ENCODE peak calls at places on chromosome 9, in five cellular contexts. One of them, this sample, is unnamed.

GRCh38 chr9:97774657-97775056 is 77.5 kb upstream of the XPA start:
- DNase-seq in cardiac fibroblast: no peak
- DNase-seq in progenitor cell of endocrine pancreas: no peak
- DNase-seq in AG04449: no peak
- DNase-seq in mesothelial cell of epicardium: no peak
- DNase-seq in this sample: no peak

GRCh38 chr9:122815544-122815943 is 12.8 kb downstream of the PDCL start:
- DNase-seq in cardiac fibroblast: no peak
- DNase-seq in progenitor cell of endocrine pancreas: no peak
- DNase-seq in AG04449: no peak
- DNase-seq in mesothelial cell of epicardium: no peak
- DNase-seq in this sample: no peak

GRCh38 chr9:87421734-87422133 is 75.9 kb upstream of the DAPK1 start:
- DNase-seq in cardiac fibroblast: no peak
- DNase-seq in progenitor cell of endocrine pancreas: no peak
- DNase-seq in AG04449: no peak
- DNase-seq in mesothelial cell of epicardium: no peak
- DNase-seq in this sample: no peak

GRCh38 chr9:72680593-72681317 is 159.3 kb downstream of the TMC1 start:
- DNase-seq in cardiac fibroblast: no peak
- DNase-seq in progenitor cell of endocrine pancreas: no peak
- DNase-seq in AG04449: no peak
- DNase-seq in mesothelial cell of epicardium: no peak
- DNase-seq in this sample: no peak

GRCh38 chr9:20040991-20041606 is 252.3 kb upstream of the SLC24A2 start:
- DNase-seq in cardiac fibroblast: no peak
- DNase-seq in progenitor cell of endocrine pancreas: no peak
- DNase-seq in AG04449: no peak
- DNase-seq in mesothelial cell of epicardium: no peak
- DNase-seq in this sample: no peak

GRCh38 chr9:112380771-112381181 is 868 bp downstream of the HSDL2 start:
- DNase-seq in cardiac fibroblast: peak; percentile 47
- DNase-seq in progenitor cell of endocrine pancreas: no peak
- DNase-seq in AG04449: no peak
- DNase-seq in mesothelial cell of epicardium: no peak
- DNase-seq in this sample: no peak

GRCh38 chr9:123196124-123196523 is 72.3 kb downstream of the STRBP start:
- DNase-seq in cardiac fibroblast: no peak
- DNase-seq in progenitor cell of endocrine pancreas: no peak
- DNase-seq in AG04449: no peak
- DNase-seq in mesothelial cell of epicardium: no peak
- DNase-seq in this sample: no peak

GRCh38 chr9:14749738-14750137 is 27.2 kb upstream of the CER1 start:
- DNase-seq in cardiac fibroblast: no peak
- DNase-seq in progenitor cell of endocrine pancreas: no peak
- DNase-seq in AG04449: no peak
- DNase-seq in mesothelial cell of epicardium: no peak
- DNase-seq in this sample: no peak

GRCh38 chr9:87898151-87898550 is 15.5 kb downstream of the SPATA31E1 start:
- DNase-seq in cardiac fibroblast: peak; percentile 16
- DNase-seq in progenitor cell of endocrine pancreas: no peak
- DNase-seq in AG04449: no peak
- DNase-seq in mesothelial cell of epicardium: no peak
- DNase-seq in this sample: no peak

GRCh38 chr9:111095423-111095822 is 57.2 kb upstream of the LPAR1 start:
- DNase-seq in cardiac fibroblast: no peak
- DNase-seq in progenitor cell of endocrine pancreas: no peak
- DNase-seq in AG04449: no peak
- DNase-seq in mesothelial cell of epicardium: no peak
- DNase-seq in this sample: no peak

GRCh38 chr9:77648458-77649108 is 461 bp upstream of the GNA14 start:
- DNase-seq in cardiac fibroblast: peak; percentile 17
- DNase-seq in progenitor cell of endocrine pancreas: no peak
- DNase-seq in AG04449: no peak
- DNase-seq in mesothelial cell of epicardium: no peak
- DNase-seq in this sample: no peak

GRCh38 chr9:79707589-79707988 is 135.8 kb downstream of the TLE4 start:
- DNase-seq in cardiac fibroblast: no peak
- DNase-seq in progenitor cell of endocrine pancreas: no peak
- DNase-seq in AG04449: no peak
- DNase-seq in mesothelial cell of epicardium: no peak
- DNase-seq in this sample: no peak

GRCh38 chr9:15298362-15298761 is 8.7 kb downstream of the TTC39B start:
- DNase-seq in cardiac fibroblast: no peak
- DNase-seq in progenitor cell of endocrine pancreas: no peak
- DNase-seq in AG04449: no peak
- DNase-seq in mesothelial cell of epicardium: no peak
- DNase-seq in this sample: no peak

GRCh38 chr9:121369595-121370265 is at the start of gene STOM:
- DNase-seq in cardiac fibroblast: peak; percentile 87
- DNase-seq in progenitor cell of endocrine pancreas: no peak
- DNase-seq in AG04449: no peak
- DNase-seq in mesothelial cell of epicardium: no peak
- DNase-seq in this sample: peak; percentile 62

GRCh38 chr9:78865757-78866156 is 568.8 kb downstream of the PSAT1 start:
- DNase-seq in cardiac fibroblast: no peak
- DNase-seq in progenitor cell of endocrine pancreas: no peak
- DNase-seq in AG04449: no peak
- DNase-seq in mesothelial cell of epicardium: no peak
- DNase-seq in this sample: no peak

GRCh38 chr9:8143677-8144076 is 344.1 kb upstream of the DMAC1 start:
- DNase-seq in cardiac fibroblast: no peak
- DNase-seq in progenitor cell of endocrine pancreas: no peak
- DNase-seq in AG04449: no peak
- DNase-seq in mesothelial cell of epicardium: no peak
- DNase-seq in this sample: no peak

GRCh38 chr9:104860280-104860679 is 67.7 kb downstream of the ABCA1 start:
- DNase-seq in cardiac fibroblast: no peak
- DNase-seq in progenitor cell of endocrine pancreas: no peak
- DNase-seq in AG04449: no peak
- DNase-seq in mesothelial cell of epicardium: no peak
- DNase-seq in this sample: no peak

GRCh38 chr9:10614201-10614870 is 1.5 kb upstream of the PTPRD start:
- DNase-seq in cardiac fibroblast: no peak
- DNase-seq in progenitor cell of endocrine pancreas: no peak
- DNase-seq in AG04449: no peak
- DNase-seq in mesothelial cell of epicardium: no peak
- DNase-seq in this sample: no peak

GRCh38 chr9:89943728-89944127 is 338.9 kb downstream of the GADD45G start:
- DNase-seq in cardiac fibroblast: no peak
- DNase-seq in progenitor cell of endocrine pancreas: no peak
- DNase-seq in AG04449: no peak
- DNase-seq in mesothelial cell of epicardium: no peak
- DNase-seq in this sample: no peak

GRCh38 chr9:112110773-112111106 is 64.4 kb downstream of the SUSD1 start:
- DNase-seq in cardiac fibroblast: no peak
- DNase-seq in progenitor cell of endocrine pancreas: no peak
- DNase-seq in AG04449: no peak
- DNase-seq in mesothelial cell of epicardium: no peak
- DNase-seq in this sample: no peak

GRCh38 chr9:126980231-126980630 is 65.6 kb downstream of the RALGPS1 start:
- DNase-seq in cardiac fibroblast: peak; percentile 37
- DNase-seq in progenitor cell of endocrine pancreas: no peak
- DNase-seq in AG04449: no peak
- DNase-seq in mesothelial cell of epicardium: no peak
- DNase-seq in this sample: no peak

GRCh38 chr9:35776018-35776417 is 15.4 kb upstream of the NPR2 start:
- DNase-seq in cardiac fibroblast: no peak
- DNase-seq in progenitor cell of endocrine pancreas: no peak
- DNase-seq in AG04449: no peak
- DNase-seq in mesothelial cell of epicardium: no peak
- DNase-seq in this sample: no peak

GRCh38 chr9:97748525-97748924 is 51.4 kb upstream of the XPA start:
- DNase-seq in cardiac fibroblast: no peak
- DNase-seq in progenitor cell of endocrine pancreas: no peak
- DNase-seq in AG04449: no peak
- DNase-seq in mesothelial cell of epicardium: no peak
- DNase-seq in this sample: no peak

GRCh38 chr9:119836036-119836435 is 466.8 kb upstream of the BRINP1 start:
- DNase-seq in cardiac fibroblast: no peak
- DNase-seq in progenitor cell of endocrine pancreas: no peak
- DNase-seq in AG04449: no peak
- DNase-seq in mesothelial cell of epicardium: no peak
- DNase-seq in this sample: no peak

DNA sequence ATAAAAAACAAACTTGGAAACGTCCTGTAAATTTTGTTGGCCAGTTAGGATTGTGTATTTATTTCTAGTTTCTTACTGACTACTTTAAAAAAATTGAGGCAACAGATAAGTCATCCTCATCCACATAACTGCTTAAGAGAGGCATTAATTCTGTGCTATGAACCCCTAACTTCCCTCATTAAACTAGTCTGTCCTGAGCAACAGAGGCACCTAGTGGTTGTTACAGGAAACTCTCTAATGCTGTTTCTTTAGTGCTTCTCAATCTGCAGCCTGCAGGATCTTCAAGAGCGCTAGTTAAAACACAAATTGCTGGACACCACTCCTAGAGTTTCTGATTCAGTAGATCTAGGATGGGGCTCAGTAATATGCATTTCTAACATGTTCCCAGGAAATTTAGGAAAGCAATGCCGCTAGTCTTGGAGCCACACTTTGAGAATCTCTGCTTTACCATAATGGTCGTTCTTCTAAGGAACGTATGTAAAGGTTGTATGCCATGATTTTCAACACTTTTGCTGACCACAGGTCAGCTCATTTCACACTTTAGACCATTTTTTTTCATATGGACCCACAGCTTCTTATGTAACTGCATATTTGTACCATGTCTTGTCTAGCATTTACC is 410.1 kb upstream of the SMARCA2 start:
- DNase-seq in cardiac fibroblast: peak; percentile 27
- DNase-seq in progenitor cell of endocrine pancreas: no peak
- DNase-seq in AG04449: no peak
- DNase-seq in mesothelial cell of epicardium: no peak
- DNase-seq in this sample: no peak
- TF ChIP-seq CTCF in cardiac fibroblast: peak; percentile 30
- TF ChIP-seq CTCF in progenitor cell of endocrine pancreas: peak; percentile 78
- TF ChIP-seq CTCF in AG04449: peak; percentile 46
- TF ChIP-seq CTCF in mesothelial cell of epicardium: peak; percentile 39
- TF ChIP-seq CTCF in this sample: no peak

GRCh38 chr9:37921546-37922300 is 17.8 kb upstream of the SLC25A51 start:
- DNase-seq in cardiac fibroblast: no peak
- DNase-seq in progenitor cell of endocrine pancreas: no peak
- DNase-seq in AG04449: no peak
- DNase-seq in mesothelial cell of epicardium: no peak
- DNase-seq in this sample: peak; percentile 22
- TF ChIP-seq CTCF in cardiac fibroblast: no peak
- TF ChIP-seq CTCF in progenitor cell of endocrine pancreas: no peak
- TF ChIP-seq CTCF in AG04449: no peak
- TF ChIP-seq CTCF in mesothelial cell of epicardium: no peak
- TF ChIP-seq CTCF in this sample: no peak

GRCh38 chr9:109013678-109014145 is 413 bp upstream of the CTNNAL1 start:
- DNase-seq in cardiac fibroblast: peak; percentile 72
- DNase-seq in progenitor cell of endocrine pancreas: no peak
- DNase-seq in AG04449: no peak
- DNase-seq in mesothelial cell of epicardium: no peak
- DNase-seq in this sample: no peak

GRCh38 chr9:109014267-109015025 is 1.1 kb upstream of the CTNNAL1 start:
- DNase-seq in cardiac fibroblast: peak; percentile 78
- DNase-seq in progenitor cell of endocrine pancreas: no peak
- DNase-seq in AG04449: no peak
- DNase-seq in mesothelial cell of epicardium: no peak
- DNase-seq in this sample: no peak

GRCh38 chr9:109010676-109011655 is 2.3 kb downstream of the CTNNAL1 start:
- DNase-seq in cardiac fibroblast: peak; percentile 84
- DNase-seq in progenitor cell of endocrine pancreas: no peak
- DNase-seq in AG04449: peak; percentile 29
- DNase-seq in mesothelial cell of epicardium: no peak
- DNase-seq in this sample: no peak

GRCh38 chr9:109012876-109013677 is at the start of gene CTNNAL1:
- DNase-seq in cardiac fibroblast: peak; percentile 82
- DNase-seq in progenitor cell of endocrine pancreas: peak; percentile 89
- DNase-seq in AG04449: no peak
- DNase-seq in mesothelial cell of epicardium: peak; percentile 93
- DNase-seq in this sample: peak; percentile 89

GRCh38 chr9:109012009-109012875 is 1.1 kb downstream of the CTNNAL1 start:
- DNase-seq in cardiac fibroblast: peak; percentile 94
- DNase-seq in progenitor cell of endocrine pancreas: no peak
- DNase-seq in AG04449: peak; percentile 81
- DNase-seq in mesothelial cell of epicardium: peak; percentile 50
- DNase-seq in this sample: peak; percentile 64
- TF ChIP-seq CTCF in cardiac fibroblast: no peak
- TF ChIP-seq CTCF in progenitor cell of endocrine pancreas: no peak
- TF ChIP-seq CTCF in AG04449: no peak
- TF ChIP-seq CTCF in mesothelial cell of epicardium: no peak
- TF ChIP-seq CTCF in this sample: no peak

DNA sequence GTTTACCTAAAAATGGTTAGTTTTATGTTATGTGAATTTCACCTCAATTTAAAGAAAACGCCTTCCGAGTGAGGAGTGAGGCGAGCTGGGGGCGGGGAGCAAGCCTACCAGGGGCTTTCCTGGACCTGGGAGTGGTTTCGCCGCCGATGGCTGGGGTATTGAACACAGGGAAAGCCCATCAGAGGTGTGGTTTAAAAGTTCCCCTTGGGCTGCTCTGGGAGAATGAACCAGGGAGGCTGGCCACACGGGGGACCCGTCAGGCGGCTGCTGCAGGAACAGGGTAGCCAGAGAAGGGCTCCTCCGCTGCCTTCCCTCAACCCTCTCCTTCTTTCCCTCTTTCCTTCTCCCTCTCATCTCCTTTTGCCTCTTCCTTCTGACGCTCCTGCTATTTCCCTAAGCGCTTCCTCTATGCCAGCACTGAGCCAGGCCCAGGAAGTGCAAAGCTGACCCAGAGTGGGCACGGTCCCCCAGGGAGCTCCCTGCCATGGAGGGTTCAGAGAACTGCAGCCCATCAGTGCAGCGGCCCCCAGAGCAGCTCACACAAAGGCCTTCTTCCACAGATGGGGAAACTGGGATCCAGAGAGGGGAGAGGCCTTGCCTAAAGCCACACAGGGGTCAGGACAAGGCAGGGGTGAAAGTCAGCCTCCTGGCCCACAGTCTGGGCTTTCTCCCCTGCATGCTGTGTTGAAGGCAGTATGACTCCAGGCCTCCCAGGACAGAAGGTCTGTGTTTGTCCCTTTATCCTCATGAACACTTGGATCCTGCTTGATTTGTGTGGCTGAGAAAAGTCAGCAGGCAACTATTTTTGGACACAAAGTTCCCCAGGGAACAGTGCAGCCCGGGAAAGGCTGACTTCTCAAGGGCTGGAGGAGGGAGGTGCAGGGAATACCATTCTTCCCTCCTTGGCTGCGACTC is 4.6 kb downstream of the AKNA start:
- DNase-seq in cardiac fibroblast: peak; percentile 71
- DNase-seq in progenitor cell of endocrine pancreas: no peak
- DNase-seq in AG04449: no peak
- DNase-seq in mesothelial cell of epicardium: no peak
- DNase-seq in this sample: no peak
- TF ChIP-seq CTCF in cardiac fibroblast: peak; percentile 12
- TF ChIP-seq CTCF in progenitor cell of endocrine pancreas: peak; percentile 16
- TF ChIP-seq CTCF in AG04449: peak; percentile 31
- TF ChIP-seq CTCF in mesothelial cell of epicardium: no peak
- TF ChIP-seq CTCF in this sample: no peak

GRCh38 chr9:113477058-113477457 is 13.5 kb downstream of the RGS3 start:
- DNase-seq in cardiac fibroblast: no peak
- DNase-seq in progenitor cell of endocrine pancreas: no peak
- DNase-seq in AG04449: no peak
- DNase-seq in mesothelial cell of epicardium: no peak
- DNase-seq in this sample: no peak
- TF ChIP-seq CTCF in cardiac fibroblast: no peak
- TF ChIP-seq CTCF in progenitor cell of endocrine pancreas: no peak
- TF ChIP-seq CTCF in AG04449: no peak
- TF ChIP-seq CTCF in mesothelial cell of epicardium: no peak
- TF ChIP-seq CTCF in this sample: no peak